ENCODE peak calls at places on chromosomes 16 and 17, in ten cellular contexts. U is stomach; K is A549; Q is stimulated activated CD4-positive, alpha-beta T cell treated with anti-CD3 and anti-CD28 coated beads, Interleukin-1b, Interleukin-23, amount 100 ng/mL, for 24 hours; A is activated naive CD4-positive, alpha-beta T cell treated with anti-CD3 and anti-CD28 coated beads for 36 hours; G is NCI-H1105; Y is Calu3; R is stimulated activated CD8-positive, alpha-beta memory T cell treated with anti-CD3 and anti-CD28 coated beads, Interleukin-4, amount 100 ng/mL, for 1 hour; H is CD8-positive, alpha-beta memory T cell; F is glutamatergic neuron. S is an unnamed sample.

GRCh38 chr16:24834459-24835335 is 11.1 kb upstream of the SLC5A11 start:
- DNase-seq in U (peak; percentile 60), K (peak; percentile 71), Q (no peak), A (peak; percentile 37), G (no peak), Y (peak; percentile 67), R (no peak), H (no peak), F (no peak), S (no peak)

GRCh38 chr16:84367750-84368320 is 503 bp upstream of the ATP2C2 start:
- DNase-seq in U (peak; percentile 44), K (no peak), Q (no peak), A (no peak), G (no peak), Y (no peak), R (no peak), H (no peak), F (no peak), S (no peak)

GRCh38 chr17:45722161-45722560 is 62.0 kb upstream of the CRHR1 start:
- DNase-seq in U (no peak), K (peak; percentile 85), Q (no peak), A (no peak), G (no peak), Y (peak; percentile 46), R (no peak), H (no peak), F (peak; percentile 73), S (peak; percentile 50)

GRCh38 chr17:45809484-45809883 is 25.4 kb downstream of the CRHR1 start:
- DNase-seq in U (no peak), K (no peak), Q (no peak), A (no peak), G (no peak), Y (no peak), R (no peak), H (no peak), F (no peak), S (no peak)

GRCh38 chr16:9521749-9522370 is 430.4 kb downstream of the HAPSTR1 start:
- DNase-seq in U (no peak), K (no peak), Q (no peak), A (no peak), G (no peak), Y (no peak), R (no peak), H (no peak), F (no peak), S (peak; percentile 4)

GRCh38 chr17:40501499-40501911 is at the start of gene TNS4:
- DNase-seq in U (peak; percentile 66), K (no peak), Q (no peak), A (no peak), G (no peak), Y (no peak), R (no peak), H (no peak), F (no peak), S (no peak)

GRCh38 chr17:46813920-46814319 is 4.6 kb downstream of the WNT3 start:
- DNase-seq in U (no peak), K (no peak), Q (no peak), A (no peak), G (no peak), Y (no peak), R (no peak), H (no peak), F (no peak), S (no peak)

GRCh38 chr17:47305302-47305923 is 18.3 kb upstream of the EFCAB13 start:
- DNase-seq in U (no peak), K (peak; percentile 35), Q (no peak), A (peak; percentile 21), G (no peak), Y (peak; percentile 80), R (no peak), H (no peak), F (no peak), S (no peak)

GRCh38 chr17:29155235-29155965 is 24.8 kb downstream of the MYO18A start:
- DNase-seq in U (peak; percentile 65), K (peak; percentile 90), Q (no peak), A (peak; percentile 81), G (no peak), Y (peak; percentile 79), R (no peak), H (peak; percentile 57), F (no peak), S (peak; percentile 45)

GRCh38 chr17:59332890-59333377 is 1.5 kb downstream of the YPEL2 start:
- DNase-seq in U (peak; percentile 33), K (no peak), Q (no peak), A (no peak), G (no peak), Y (no peak), R (no peak), H (no peak), F (no peak), S (peak; percentile 12)

GRCh38 chr16:21989141-21989540 is 11.8 kb downstream of the PDZD9 start:
- DNase-seq in U (no peak), K (no peak), Q (no peak), A (no peak), G (no peak), Y (no peak), R (no peak), H (no peak), F (no peak), S (no peak)